ENCODE peak calls at places on chromosomes 11 and 22, in six cellular contexts. G is fibroblast of mammary gland, Q is lower leg skin, W is glomerular endothelial cell, X is ELR, Y is NCI-H1092. R is an unnamed sample.
A peak's percentile ranks its signal among the peaks of the same experiment; 100 is the strongest.

GRCh38 chr11:1574256-1575242 is 2.5 kb upstream of the DUSP8 start:
- DNase-seq in G (peak; percentile 17), Q (no peak), W (no peak), X (peak; percentile 51), Y (no peak), R (peak; percentile 68)

GRCh38 chr11:7077101-7077500 is 11.7 kb upstream of the RBMXL2 start:
- DNase-seq in G (no peak), Q (no peak), W (no peak), X (no peak), Y (no peak), R (no peak)

GRCh38 chr11:111334495-111335123 is 36.3 kb downstream of the POU2AF3 start:
- DNase-seq in G (no peak), Q (no peak), W (no peak), X (no peak), Y (peak; percentile 93), R (peak; percentile 96)

GRCh38 chr11:20355221-20356219 is 8.0 kb upstream of the HTATIP2 start:
- DNase-seq in G (peak; percentile 53), Q (no peak), W (no peak), X (peak; percentile 63), Y (peak; percentile 20), R (peak; percentile 68)

GRCh38 chr11:720642-721346 is 14.8 kb downstream of the EPS8L2 start:
- DNase-seq in G (no peak), Q (no peak), W (no peak), X (peak; percentile 51), Y (no peak), R (peak; percentile 85)

GRCh38 chr11:110184974-110185597 is 91.9 kb downstream of the ZC3H12C start:
- DNase-seq in G (peak; percentile 100), Q (no peak), W (no peak), X (peak; percentile 84), Y (no peak), R (no peak)

GRCh38 chr11:123069878-123070821 is 8.2 kb upstream of the HSPA8 start:
- DNase-seq in G (no peak), Q (no peak), W (no peak), X (no peak), Y (no peak), R (no peak)

GRCh38 chr22:40175571-40176105 is 2.1 kb upstream of the TNRC6B start:
- DNase-seq in G (no peak), Q (no peak), W (no peak), X (no peak), Y (no peak), R (no peak)

GRCh38 chr22:36457688-36458450 is 23.6 kb downstream of the TXN2 start:
- DNase-seq in G (peak; percentile 60), Q (no peak), W (no peak), X (no peak), Y (no peak), R (no peak)